ENCODE peak calls at places on chromosomes 3 and 15, in five cellular contexts. T is central memory CD4-positive, alpha-beta T cell; M is islet precursor cell; Z is NCI-H1092 treated with DMSO at 0.1 percent for 48 hours; K is H9. D is an unnamed sample.

GRCh38 chr3:171460226-171461086 is at the start of gene TNIK:
- DNase-seq in T (peak; percentile 92), M (peak; percentile 93), Z (peak; percentile 88), K (peak; percentile 87), D (peak; percentile 78)

GRCh38 chr3:33915796-33916589 is 117.6 kb downstream of the PDCD6IP start:
- DNase-seq in T (no peak), M (peak; percentile 47), Z (no peak), K (no peak), D (no peak)

GRCh38 chr3:46183330-46183729 is 24.8 kb downstream of the CCR1 start:
- DNase-seq in T (no peak), M (no peak), Z (no peak), K (no peak), D (no peak)

GRCh38 chr3:124260206-124260915 is 268.4 kb upstream of the ROPN1 start:
- DNase-seq in T (no peak), M (peak; percentile 83), Z (no peak), K (no peak), D (no peak)

GRCh38 chr3:122233109-122233952 is 49.9 kb downstream of the CASR start:
- DNase-seq in T (peak; percentile 3), M (no peak), Z (no peak), K (no peak), D (peak; percentile 53)

GRCh38 chr3:151971814-151972579 is 98.6 kb downstream of the SUCNR1 start:
- DNase-seq in T (no peak), M (peak; percentile 68), Z (peak; percentile 37), K (no peak), D (no peak)

GRCh38 chr3:66763294-66763693 is 234.8 kb upstream of the KBTBD8 start:
- DNase-seq in T (no peak), M (no peak), Z (no peak), K (no peak), D (no peak)

GRCh38 chr3:194075802-194076460 is 60.0 kb upstream of the HES1 start:
- DNase-seq in T (no peak), M (no peak), Z (no peak), K (no peak), D (no peak)

GRCh38 chr3:192700885-192701284 is 26.5 kb downstream of the FGF12 start:
- DNase-seq in T (no peak), M (no peak), Z (no peak), K (no peak), D (no peak)

GRCh38 chr3:197028711-197029510 is 706 bp downstream of the MELTF start:
- DNase-seq in T (no peak), M (peak; percentile 79), Z (no peak), K (peak; percentile 38), D (peak; percentile 33)

GRCh38 chr3:144104146-144104545 is 132.5 kb downstream of the DIPK2A start:
- DNase-seq in T (no peak), M (peak; percentile 60), Z (no peak), K (no peak), D (no peak)

GRCh38 chr15:29750754-29751153 is 71.5 kb downstream of the TJP1 start:
- DNase-seq in T (no peak), M (no peak), Z (no peak), K (no peak), D (no peak)

GRCh38 chr3:33211444-33211843 is 7.2 kb downstream of the SUSD5 start:
- DNase-seq in T (no peak), M (no peak), Z (no peak), K (no peak), D (no peak)